ENCODE peak calls at places on chromosomes 13 and 19, in five cellular contexts. N is testis, Q is HCT116, L is ovary, I is adrenal gland. Z is an unnamed sample. For H3K4me1, the result is how much of the 10 kb centered on the place peaks cover.

GRCh38 chr13:24050292-24050711 is 110.2 kb upstream of the SPATA13 start:
- DNase-seq in N (peak), Q (no peak), L (no peak), I (peak), Z (no peak)

GRCh38 chr19:6103217-6103644 is 7.1 kb downstream of the RFX2 start:
- DNase-seq in N (peak), Q (no peak), L (peak), I (peak), Z (no peak)

GRCh38 chr19:51689751-51690358 is 3.3 kb upstream of the SPACA6 start:
- DNase-seq in N (peak), Q (no peak), L (peak), I (peak), Z (peak)

GRCh38 chr19:53545271-53546065 is 7.5 kb downstream of the ZNF331 start:
- DNase-seq in N (no peak), Q (no peak), L (no peak), I (no peak), Z (no peak)

GRCh38 chr19:39509233-39509632 is 5.7 kb upstream of the SELENOV start:
- DNase-seq in N (no peak), Q (no peak), L (no peak), I (no peak), Z (no peak)

GRCh38 chr13:113928701-113929627 is 44.9 kb downstream of the C13orf46 start:
- DNase-seq in N (peak), Q (no peak), L (peak), I (peak), Z (no peak)

GRCh38 chr19:1780272-1780957 is 27.1 kb downstream of the ONECUT3 start:
- DNase-seq in N (no peak), Q (no peak), L (no peak), I (no peak), Z (no peak)

GRCh38 chr13:110907951-110908898 is 6.6 kb downstream of the ANKRD10 start:
- DNase-seq in N (peak), Q (peak), L (no peak), I (peak), Z (no peak)

GRCh38 chr13:64640002-64640401 is 2590.1 kb downstream of the PCDH9 start:
- DNase-seq in N (no peak), Q (no peak), L (no peak), I (no peak), Z (no peak)

GRCh38 chr13:26412961-26413716 is 144.3 kb upstream of the WASF3 start:
- DNase-seq in N (no peak), Q (no peak), L (no peak), I (no peak), Z (no peak)

GRCh38 chr19:12938536-12939291 is at the start of gene CALR:
- DNase-seq in N (no peak), Q (no peak), L (peak), I (no peak), Z (peak)
- H3K4me1 ChIP-seq in N (under half), Q (under half), L (under half), I (under half), Z (under half)

DNA sequence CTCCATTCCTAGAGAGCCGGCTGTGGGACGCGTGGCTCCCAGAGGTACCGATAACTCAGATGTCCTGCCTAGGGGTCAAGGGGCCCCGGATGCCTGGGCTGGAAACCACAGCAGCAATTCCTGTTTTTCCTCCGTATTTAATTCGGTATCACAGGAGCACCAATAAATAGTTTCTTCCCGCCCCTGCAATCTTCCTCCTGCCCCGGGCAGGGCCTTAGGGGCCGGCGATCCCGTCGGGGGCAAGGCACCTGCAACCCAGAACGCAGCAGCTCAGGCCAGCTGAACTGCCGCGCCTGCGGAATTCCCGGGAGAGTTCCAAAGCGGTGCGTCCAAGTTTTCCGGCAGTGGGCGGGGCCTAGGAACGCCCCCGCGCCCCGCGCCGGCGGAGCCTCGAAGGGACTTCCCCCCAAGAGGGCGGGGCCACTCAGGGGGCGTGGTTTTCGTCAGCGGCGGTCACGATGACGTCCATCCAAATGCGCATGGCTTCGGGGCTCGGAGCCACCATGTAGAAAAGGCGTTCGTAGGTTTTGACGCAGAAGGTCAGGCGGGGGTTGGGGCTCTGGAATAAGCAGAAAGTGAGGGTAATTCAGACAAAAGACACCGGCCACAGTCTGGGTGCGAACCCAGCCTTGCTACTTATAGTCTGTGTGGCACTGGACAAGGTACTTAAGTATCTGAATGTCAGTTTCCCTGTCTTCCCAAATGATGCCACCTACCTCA is 9.7 kb upstream of the LYPD3 start:
- DNase-seq in N (peak), Q (peak), L (peak), I (peak), Z (peak)
- H3K4me3 ChIP-seq in N (peak), Q (peak), L (peak), I (peak), Z (peak)

GRCh38 chr13:30744056-30744684 is 8.8 kb downstream of the ALOX5AP start:
- DNase-seq in N (no peak), Q (peak), L (no peak), I (peak), Z (no peak)
- TF ChIP-seq CTCF in N (no peak), Q (no peak), L (no peak), I (no peak), Z (no peak)

DNA sequence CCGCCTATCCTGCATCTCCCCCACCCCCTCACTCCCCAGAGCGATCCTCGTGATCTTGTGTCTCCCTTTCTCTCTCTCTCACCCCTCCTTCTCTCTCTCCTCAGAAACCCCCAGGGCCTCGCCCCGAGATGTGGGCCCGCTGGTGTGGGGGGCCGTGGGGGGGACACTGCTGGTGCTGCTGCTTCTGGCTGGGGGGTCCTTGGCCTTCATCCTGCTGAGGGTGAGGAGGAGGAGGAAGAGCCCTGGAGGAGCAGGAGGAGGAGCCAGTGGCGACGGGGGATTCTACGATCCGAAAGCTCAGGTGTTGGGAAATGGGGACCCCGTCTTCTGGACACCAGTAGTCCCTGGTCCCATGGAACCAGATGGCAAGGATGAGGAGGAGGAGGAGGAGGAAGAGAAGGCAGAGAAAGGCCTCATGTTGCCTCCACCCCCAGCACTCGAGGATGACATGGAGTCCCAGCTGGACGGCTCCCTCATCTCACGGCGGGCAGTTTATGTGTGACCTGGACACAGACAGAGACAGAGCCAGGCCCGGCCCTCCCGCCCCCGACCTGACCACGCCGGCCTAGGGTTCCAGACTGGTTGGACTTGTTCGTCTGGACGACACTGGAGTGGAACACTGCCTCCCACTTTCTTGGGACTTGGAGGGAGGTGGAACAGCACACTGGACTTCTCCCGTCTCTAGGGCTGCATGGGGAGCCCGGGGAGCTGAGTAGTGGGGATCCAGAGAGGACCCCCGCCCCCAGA is 12.8 kb upstream of the TOMM40 start:
- DNase-seq in N (no peak), Q (no peak), L (no peak), I (no peak), Z (no peak)
- H3K4me1 ChIP-seq in N (under half), Q (under half), L (under half), I (under half), Z (under half)

GRCh38 chr13:30301827-30302226 is 5.5 kb downstream of the KATNAL1 start:
- DNase-seq in N (no peak), Q (no peak), L (no peak), I (no peak), Z (no peak)

GRCh38 chr13:30305456-30305855 is 1.9 kb downstream of the KATNAL1 start:
- DNase-seq in N (no peak), Q (no peak), L (no peak), I (no peak), Z (no peak)

GRCh38 chr13:30306762-30307193 is 573 bp downstream of the KATNAL1 start:
- DNase-seq in N (peak), Q (peak), L (peak), I (peak), Z (peak)

GRCh38 chr13:30299746-30300145 is 7.6 kb downstream of the KATNAL1 start:
- DNase-seq in N (no peak), Q (no peak), L (no peak), I (no peak), Z (no peak)

GRCh38 chr13:30303269-30303668 is 4.1 kb downstream of the KATNAL1 start:
- DNase-seq in N (no peak), Q (no peak), L (no peak), I (no peak), Z (no peak)
- H3K4me3 ChIP-seq in N (no peak), Q (no peak), L (no peak), I (no peak), Z (no peak)

DNA sequence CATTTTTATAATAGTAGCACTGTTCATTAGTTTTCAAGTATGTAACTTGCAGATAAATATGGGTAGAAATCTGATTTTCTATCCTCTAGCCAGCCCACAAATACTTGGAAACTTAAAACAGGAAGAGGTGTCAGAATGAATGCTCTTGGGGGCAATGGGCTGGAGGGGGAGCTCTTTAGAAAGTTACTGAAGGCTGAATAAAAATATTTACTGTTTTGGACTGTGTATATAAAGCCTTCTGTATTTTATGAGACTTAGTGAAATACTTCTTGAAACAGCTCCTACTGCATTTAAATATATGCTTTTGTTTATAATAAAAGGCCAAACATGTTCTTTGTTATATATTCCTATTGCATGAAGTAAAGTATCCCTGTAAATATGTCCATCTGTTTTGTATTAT is 138.8 kb downstream of the RGCC start:
- DNase-seq in N (no peak), Q (no peak), L (no peak), I (no peak), Z (no peak)
- TF ChIP-seq CTCF in N (no peak), Q (peak), L (no peak), I (no peak), Z (no peak)